ENCODE peak calls at places on chromosomes 13 and 19, in six cellular contexts. One of them, this sample, is unnamed.

GRCh38 chr19:19530423-19530804 is 1.7 kb downstream of the YJEFN3 start:
- DNase-seq in iPS-NIHi11: peak
- DNase-seq in NCI-H226: no peak
- DNase-seq in psoas muscle: no peak
- DNase-seq in NCI-H748 treated with DMSO at 0.1 percent for 48 hours: no peak
- DNase-seq in smooth muscle cell of the brain vasculature: no peak
- DNase-seq in this sample: no peak

GRCh38 chr19:21020298-21021227 is at the start of gene ZNF430:
- DNase-seq in NCI-H226: peak
- DNase-seq in psoas muscle: peak
- DNase-seq in smooth muscle cell of the brain vasculature: peak
- DNase-seq in NCI-H748 treated with DMSO at 0.1 percent for 48 hours: peak
- DNase-seq in iPS-NIHi11: peak
- DNase-seq in this sample: peak

GRCh38 chr19:38850976-38851621 is 1.3 kb upstream of the HNRNPL start:
- DNase-seq in NCI-H226: no peak
- DNase-seq in NCI-H748 treated with DMSO at 0.1 percent for 48 hours: no peak
- DNase-seq in psoas muscle: no peak
- DNase-seq in iPS-NIHi11: no peak
- DNase-seq in smooth muscle cell of the brain vasculature: no peak
- DNase-seq in this sample: peak

GRCh38 chr13:106529415-106530208 is 5.8 kb downstream of the EFNB2 start:
- DNase-seq in NCI-H226: no peak
- DNase-seq in NCI-H748 treated with DMSO at 0.1 percent for 48 hours: no peak
- DNase-seq in psoas muscle: no peak
- DNase-seq in iPS-NIHi11: no peak
- DNase-seq in smooth muscle cell of the brain vasculature: no peak
- DNase-seq in this sample: no peak

GRCh38 chr19:9952276-9952675 is 16.0 kb upstream of the OLFM2 start:
- DNase-seq in NCI-H748 treated with DMSO at 0.1 percent for 48 hours: no peak
- DNase-seq in smooth muscle cell of the brain vasculature: no peak
- DNase-seq in iPS-NIHi11: no peak
- DNase-seq in psoas muscle: no peak
- DNase-seq in NCI-H226: no peak
- DNase-seq in this sample: no peak

GRCh38 chr19:11373166-11373884 is 1.1 kb upstream of the SWSAP1 start:
- DNase-seq in iPS-NIHi11: peak
- DNase-seq in NCI-H748 treated with DMSO at 0.1 percent for 48 hours: peak
- DNase-seq in psoas muscle: no peak
- DNase-seq in smooth muscle cell of the brain vasculature: no peak
- DNase-seq in NCI-H226: no peak
- DNase-seq in this sample: peak

GRCh38 chr13:36831291-36831690 is 12.3 kb downstream of the RFXAP start:
- DNase-seq in smooth muscle cell of the brain vasculature: no peak
- DNase-seq in psoas muscle: no peak
- DNase-seq in NCI-H226: no peak
- DNase-seq in iPS-NIHi11: no peak
- DNase-seq in NCI-H748 treated with DMSO at 0.1 percent for 48 hours: no peak
- DNase-seq in this sample: no peak

GRCh38 chr19:13420780-13421179 is 85.5 kb downstream of the CACNA1A start:
- DNase-seq in NCI-H748 treated with DMSO at 0.1 percent for 48 hours: no peak
- DNase-seq in iPS-NIHi11: no peak
- DNase-seq in smooth muscle cell of the brain vasculature: no peak
- DNase-seq in NCI-H226: no peak
- DNase-seq in psoas muscle: no peak
- DNase-seq in this sample: no peak

GRCh38 chr19:1855828-1856255 is 7.5 kb downstream of the KLF16 start:
- DNase-seq in psoas muscle: no peak
- DNase-seq in smooth muscle cell of the brain vasculature: no peak
- DNase-seq in NCI-H226: no peak
- DNase-seq in NCI-H748 treated with DMSO at 0.1 percent for 48 hours: no peak
- DNase-seq in iPS-NIHi11: no peak
- DNase-seq in this sample: no peak

GRCh38 chr13:51435002-51435578 is 17.7 kb downstream of the INTS6 start:
- DNase-seq in psoas muscle: no peak
- DNase-seq in NCI-H226: no peak
- DNase-seq in iPS-NIHi11: no peak
- DNase-seq in smooth muscle cell of the brain vasculature: no peak
- DNase-seq in NCI-H748 treated with DMSO at 0.1 percent for 48 hours: no peak
- DNase-seq in this sample: no peak

GRCh38 chr13:40648040-40648439 is 18.4 kb downstream of the FOXO1 start:
- DNase-seq in psoas muscle: no peak
- DNase-seq in NCI-H226: no peak
- DNase-seq in iPS-NIHi11: no peak
- DNase-seq in smooth muscle cell of the brain vasculature: no peak
- DNase-seq in NCI-H748 treated with DMSO at 0.1 percent for 48 hours: no peak
- DNase-seq in this sample: no peak

GRCh38 chr13:93861818-93862217 is 617.7 kb downstream of the DCT start:
- DNase-seq in NCI-H748 treated with DMSO at 0.1 percent for 48 hours: no peak
- DNase-seq in smooth muscle cell of the brain vasculature: no peak
- DNase-seq in NCI-H226: peak
- DNase-seq in iPS-NIHi11: no peak
- DNase-seq in psoas muscle: no peak
- DNase-seq in this sample: no peak

GRCh38 chr13:33249066-33249465 is 36.5 kb downstream of the STARD13 start:
- DNase-seq in NCI-H226: peak
- DNase-seq in psoas muscle: no peak
- DNase-seq in iPS-NIHi11: no peak
- DNase-seq in smooth muscle cell of the brain vasculature: no peak
- DNase-seq in NCI-H748 treated with DMSO at 0.1 percent for 48 hours: no peak
- DNase-seq in this sample: no peak

GRCh38 chr13:31982124-31982523 is 49.5 kb upstream of the FRY start:
- DNase-seq in smooth muscle cell of the brain vasculature: no peak
- DNase-seq in NCI-H748 treated with DMSO at 0.1 percent for 48 hours: peak
- DNase-seq in NCI-H226: no peak
- DNase-seq in psoas muscle: no peak
- DNase-seq in iPS-NIHi11: no peak
- DNase-seq in this sample: no peak

GRCh38 chr19:28409859-28410258 is 803.1 kb downstream of the UQCRFS1 start:
- DNase-seq in smooth muscle cell of the brain vasculature: no peak
- DNase-seq in psoas muscle: no peak
- DNase-seq in NCI-H226: no peak
- DNase-seq in NCI-H748 treated with DMSO at 0.1 percent for 48 hours: no peak
- DNase-seq in iPS-NIHi11: no peak
- DNase-seq in this sample: no peak

GRCh38 chr19:7605490-7606222 is 10.0 kb downstream of the CAMSAP3 start:
- DNase-seq in smooth muscle cell of the brain vasculature: no peak
- DNase-seq in psoas muscle: no peak
- DNase-seq in NCI-H226: peak
- DNase-seq in NCI-H748 treated with DMSO at 0.1 percent for 48 hours: no peak
- DNase-seq in iPS-NIHi11: peak
- DNase-seq in this sample: peak

GRCh38 chr13:26727122-26727521 is 33.5 kb downstream of the GPR12 start:
- DNase-seq in psoas muscle: no peak
- DNase-seq in NCI-H226: no peak
- DNase-seq in smooth muscle cell of the brain vasculature: no peak
- DNase-seq in NCI-H748 treated with DMSO at 0.1 percent for 48 hours: no peak
- DNase-seq in iPS-NIHi11: no peak
- DNase-seq in this sample: no peak

GRCh38 chr19:23887642-23888041 is 27.0 kb upstream of the ZNF726 start:
- DNase-seq in NCI-H226: no peak
- DNase-seq in psoas muscle: no peak
- DNase-seq in iPS-NIHi11: no peak
- DNase-seq in NCI-H748 treated with DMSO at 0.1 percent for 48 hours: peak
- DNase-seq in smooth muscle cell of the brain vasculature: no peak
- DNase-seq in this sample: no peak